ENCODE peak calls at places on chromosomes 11 and 22, in ten cellular contexts. One of them, this sample, is unnamed.

GRCh38 chr11:105713106-105713505 is 103.2 kb downstream of the GRIA4 start:
- DNase-seq in effector CD4-positive, alpha-beta T cell: no peak
- DNase-seq in HuH-7.5: no peak
- DNase-seq in T-helper 1 cell: no peak
- DNase-seq in activated T-cell treated with anti-CD3 and anti-CD28 coated beads, Interleukin-2, amount 50 U/mL, for 4 hours: no peak
- DNase-seq in HFFc6: no peak
- DNase-seq in H7: no peak
- DNase-seq in ecto neural progenitor cell: no peak
- DNase-seq in thoracic aorta: no peak
- DNase-seq in pons: no peak
- DNase-seq in this sample: no peak

GRCh38 chr11:62353841-62354240 is 16.6 kb downstream of the ASRGL1 start:
- DNase-seq in HuH-7.5: no peak
- DNase-seq in thoracic aorta: no peak
- DNase-seq in ecto neural progenitor cell: no peak
- DNase-seq in HFFc6: no peak
- DNase-seq in pons: no peak
- DNase-seq in T-helper 1 cell: no peak
- DNase-seq in activated T-cell treated with anti-CD3 and anti-CD28 coated beads, Interleukin-2, amount 50 U/mL, for 4 hours: no peak
- DNase-seq in H7: no peak
- DNase-seq in effector CD4-positive, alpha-beta T cell: no peak
- DNase-seq in this sample: no peak

GRCh38 chr22:43136255-43136654 is 6.9 kb downstream of the MCAT start:
- DNase-seq in thoracic aorta: no peak
- DNase-seq in effector CD4-positive, alpha-beta T cell: peak; percentile 35
- DNase-seq in activated T-cell treated with anti-CD3 and anti-CD28 coated beads, Interleukin-2, amount 50 U/mL, for 4 hours: peak; percentile 33
- DNase-seq in ecto neural progenitor cell: no peak
- DNase-seq in pons: no peak
- DNase-seq in HFFc6: no peak
- DNase-seq in HuH-7.5: peak; percentile 74
- DNase-seq in T-helper 1 cell: no peak
- DNase-seq in H7: peak; percentile 88
- DNase-seq in this sample: peak; percentile 88

GRCh38 chr11:70415642-70416395 is 17.5 kb downstream of the CTTN start:
- DNase-seq in T-helper 1 cell: no peak
- DNase-seq in pons: no peak
- DNase-seq in activated T-cell treated with anti-CD3 and anti-CD28 coated beads, Interleukin-2, amount 50 U/mL, for 4 hours: no peak
- DNase-seq in H7: no peak
- DNase-seq in HuH-7.5: no peak
- DNase-seq in HFFc6: peak; percentile 38
- DNase-seq in effector CD4-positive, alpha-beta T cell: no peak
- DNase-seq in ecto neural progenitor cell: no peak
- DNase-seq in thoracic aorta: no peak
- DNase-seq in this sample: no peak

GRCh38 chr22:24146791-24147353 is 34.4 kb upstream of the SUSD2 start:
- DNase-seq in ecto neural progenitor cell: no peak
- DNase-seq in HuH-7.5: no peak
- DNase-seq in effector CD4-positive, alpha-beta T cell: no peak
- DNase-seq in pons: no peak
- DNase-seq in T-helper 1 cell: no peak
- DNase-seq in thoracic aorta: no peak
- DNase-seq in HFFc6: peak; percentile 58
- DNase-seq in H7: no peak
- DNase-seq in activated T-cell treated with anti-CD3 and anti-CD28 coated beads, Interleukin-2, amount 50 U/mL, for 4 hours: no peak
- DNase-seq in this sample: no peak

GRCh38 chr11:116881153-116881552 is 43.7 kb upstream of the APOA1 start:
- DNase-seq in HuH-7.5: no peak
- DNase-seq in T-helper 1 cell: no peak
- DNase-seq in HFFc6: no peak
- DNase-seq in pons: peak; percentile 57
- DNase-seq in H7: no peak
- DNase-seq in thoracic aorta: no peak
- DNase-seq in effector CD4-positive, alpha-beta T cell: no peak
- DNase-seq in ecto neural progenitor cell: no peak
- DNase-seq in activated T-cell treated with anti-CD3 and anti-CD28 coated beads, Interleukin-2, amount 50 U/mL, for 4 hours: no peak
- DNase-seq in this sample: no peak

GRCh38 chr11:69638941-69639681 is 1.8 kb upstream of the CCND1 start:
- DNase-seq in ecto neural progenitor cell: peak; percentile 98
- DNase-seq in H7: peak; percentile 97
- DNase-seq in pons: peak; percentile 77
- DNase-seq in activated T-cell treated with anti-CD3 and anti-CD28 coated beads, Interleukin-2, amount 50 U/mL, for 4 hours: no peak
- DNase-seq in T-helper 1 cell: no peak
- DNase-seq in HuH-7.5: peak; percentile 100
- DNase-seq in HFFc6: peak; percentile 96
- DNase-seq in effector CD4-positive, alpha-beta T cell: no peak
- DNase-seq in thoracic aorta: peak; percentile 76
- DNase-seq in this sample: peak; percentile 53

GRCh38 chr22:31130873-31131272 is 8.1 kb downstream of the INPP5J start:
- DNase-seq in T-helper 1 cell: no peak
- DNase-seq in effector CD4-positive, alpha-beta T cell: no peak
- DNase-seq in HFFc6: no peak
- DNase-seq in HuH-7.5: peak; percentile 62
- DNase-seq in ecto neural progenitor cell: no peak
- DNase-seq in H7: peak; percentile 19
- DNase-seq in pons: no peak
- DNase-seq in activated T-cell treated with anti-CD3 and anti-CD28 coated beads, Interleukin-2, amount 50 U/mL, for 4 hours: no peak
- DNase-seq in thoracic aorta: no peak
- DNase-seq in this sample: no peak

GRCh38 chr11:28903716-28904115 is 795.5 kb downstream of the METTL15 start:
- DNase-seq in HFFc6: no peak
- DNase-seq in activated T-cell treated with anti-CD3 and anti-CD28 coated beads, Interleukin-2, amount 50 U/mL, for 4 hours: no peak
- DNase-seq in thoracic aorta: no peak
- DNase-seq in pons: no peak
- DNase-seq in T-helper 1 cell: no peak
- DNase-seq in H7: no peak
- DNase-seq in HuH-7.5: no peak
- DNase-seq in ecto neural progenitor cell: no peak
- DNase-seq in effector CD4-positive, alpha-beta T cell: no peak
- DNase-seq in this sample: no peak

GRCh38 chr22:49825436-49825835 is 2.2 kb downstream of the BRD1 start:
- DNase-seq in HuH-7.5: no peak
- DNase-seq in activated T-cell treated with anti-CD3 and anti-CD28 coated beads, Interleukin-2, amount 50 U/mL, for 4 hours: no peak
- DNase-seq in T-helper 1 cell: no peak
- DNase-seq in HFFc6: peak; percentile 18
- DNase-seq in thoracic aorta: no peak
- DNase-seq in H7: no peak
- DNase-seq in effector CD4-positive, alpha-beta T cell: no peak
- DNase-seq in ecto neural progenitor cell: no peak
- DNase-seq in pons: no peak
- DNase-seq in this sample: no peak

GRCh38 chr22:35470903-35471321 is 69.7 kb upstream of the RASD2 start:
- DNase-seq in HFFc6: no peak
- DNase-seq in H7: no peak
- DNase-seq in activated T-cell treated with anti-CD3 and anti-CD28 coated beads, Interleukin-2, amount 50 U/mL, for 4 hours: no peak
- DNase-seq in ecto neural progenitor cell: no peak
- DNase-seq in effector CD4-positive, alpha-beta T cell: no peak
- DNase-seq in HuH-7.5: no peak
- DNase-seq in pons: no peak
- DNase-seq in thoracic aorta: no peak
- DNase-seq in T-helper 1 cell: no peak
- DNase-seq in this sample: no peak

GRCh38 chr11:111846063-111846462 is 25.3 kb downstream of the ALG9 start:
- DNase-seq in T-helper 1 cell: no peak
- DNase-seq in HuH-7.5: no peak
- DNase-seq in H7: no peak
- DNase-seq in thoracic aorta: no peak
- DNase-seq in pons: no peak
- DNase-seq in HFFc6: peak; percentile 78
- DNase-seq in ecto neural progenitor cell: no peak
- DNase-seq in effector CD4-positive, alpha-beta T cell: no peak
- DNase-seq in activated T-cell treated with anti-CD3 and anti-CD28 coated beads, Interleukin-2, amount 50 U/mL, for 4 hours: no peak
- DNase-seq in this sample: no peak

GRCh38 chr22:32183625-32184024 is 21.2 kb downstream of the RFPL2 start:
- DNase-seq in H7: no peak
- DNase-seq in ecto neural progenitor cell: no peak
- DNase-seq in effector CD4-positive, alpha-beta T cell: no peak
- DNase-seq in HFFc6: no peak
- DNase-seq in pons: no peak
- DNase-seq in thoracic aorta: no peak
- DNase-seq in HuH-7.5: no peak
- DNase-seq in T-helper 1 cell: no peak
- DNase-seq in activated T-cell treated with anti-CD3 and anti-CD28 coated beads, Interleukin-2, amount 50 U/mL, for 4 hours: no peak
- DNase-seq in this sample: no peak

GRCh38 chr11:62103141-62103540 is 20.7 kb upstream of the INCENP start:
- DNase-seq in thoracic aorta: no peak
- DNase-seq in T-helper 1 cell: no peak
- DNase-seq in HFFc6: no peak
- DNase-seq in effector CD4-positive, alpha-beta T cell: no peak
- DNase-seq in H7: no peak
- DNase-seq in ecto neural progenitor cell: no peak
- DNase-seq in HuH-7.5: no peak
- DNase-seq in activated T-cell treated with anti-CD3 and anti-CD28 coated beads, Interleukin-2, amount 50 U/mL, for 4 hours: no peak
- DNase-seq in pons: no peak
- DNase-seq in this sample: no peak

GRCh38 chr11:124541204-124541603 is 2.2 kb downstream of the OR8B12 start:
- DNase-seq in activated T-cell treated with anti-CD3 and anti-CD28 coated beads, Interleukin-2, amount 50 U/mL, for 4 hours: no peak
- DNase-seq in effector CD4-positive, alpha-beta T cell: no peak
- DNase-seq in pons: no peak
- DNase-seq in ecto neural progenitor cell: no peak
- DNase-seq in HFFc6: no peak
- DNase-seq in thoracic aorta: no peak
- DNase-seq in HuH-7.5: no peak
- DNase-seq in T-helper 1 cell: no peak
- DNase-seq in H7: no peak
- DNase-seq in this sample: no peak

GRCh38 chr11:70230840-70231710 is 28.0 kb downstream of the FADD start:
- DNase-seq in HFFc6: no peak
- DNase-seq in pons: no peak
- DNase-seq in activated T-cell treated with anti-CD3 and anti-CD28 coated beads, Interleukin-2, amount 50 U/mL, for 4 hours: no peak
- DNase-seq in ecto neural progenitor cell: no peak
- DNase-seq in HuH-7.5: no peak
- DNase-seq in H7: no peak
- DNase-seq in effector CD4-positive, alpha-beta T cell: no peak
- DNase-seq in T-helper 1 cell: no peak
- DNase-seq in thoracic aorta: no peak
- DNase-seq in this sample: no peak

GRCh38 chr11:47724041-47724729 is 9.0 kb upstream of the AGBL2 start:
- DNase-seq in T-helper 1 cell: no peak
- DNase-seq in activated T-cell treated with anti-CD3 and anti-CD28 coated beads, Interleukin-2, amount 50 U/mL, for 4 hours: no peak
- DNase-seq in H7: no peak
- DNase-seq in pons: no peak
- DNase-seq in effector CD4-positive, alpha-beta T cell: no peak
- DNase-seq in ecto neural progenitor cell: no peak
- DNase-seq in thoracic aorta: peak; percentile 15
- DNase-seq in HuH-7.5: peak; percentile 49
- DNase-seq in HFFc6: no peak
- DNase-seq in this sample: no peak

GRCh38 chr11:126282361-126282741 is 542 bp upstream of the TIRAP start:
- DNase-seq in activated T-cell treated with anti-CD3 and anti-CD28 coated beads, Interleukin-2, amount 50 U/mL, for 4 hours: peak; percentile 35
- DNase-seq in HFFc6: peak; percentile 11
- DNase-seq in T-helper 1 cell: no peak
- DNase-seq in effector CD4-positive, alpha-beta T cell: peak; percentile 26
- DNase-seq in thoracic aorta: no peak
- DNase-seq in H7: peak; percentile 82
- DNase-seq in pons: peak; percentile 44
- DNase-seq in HuH-7.5: peak; percentile 39
- DNase-seq in ecto neural progenitor cell: peak; percentile 58
- DNase-seq in this sample: peak; percentile 49

GRCh38 chr22:45159652-45160462 is 3.9 kb upstream of the NUP50 start:
- DNase-seq in effector CD4-positive, alpha-beta T cell: no peak
- DNase-seq in HFFc6: no peak
- DNase-seq in H7: peak; percentile 14
- DNase-seq in thoracic aorta: no peak
- DNase-seq in T-helper 1 cell: no peak
- DNase-seq in activated T-cell treated with anti-CD3 and anti-CD28 coated beads, Interleukin-2, amount 50 U/mL, for 4 hours: no peak
- DNase-seq in ecto neural progenitor cell: no peak
- DNase-seq in pons: no peak
- DNase-seq in HuH-7.5: no peak
- DNase-seq in this sample: no peak

GRCh38 chr11:102139081-102139498 is 28.8 kb downstream of the YAP1 start:
- DNase-seq in H7: no peak
- DNase-seq in effector CD4-positive, alpha-beta T cell: no peak
- DNase-seq in activated T-cell treated with anti-CD3 and anti-CD28 coated beads, Interleukin-2, amount 50 U/mL, for 4 hours: no peak
- DNase-seq in T-helper 1 cell: no peak
- DNase-seq in pons: no peak
- DNase-seq in thoracic aorta: peak; percentile 9
- DNase-seq in HFFc6: peak; percentile 81
- DNase-seq in HuH-7.5: no peak
- DNase-seq in ecto neural progenitor cell: no peak
- DNase-seq in this sample: no peak

GRCh38 chr22:49993649-49994360 is 18.8 kb downstream of the IL17REL start:
- DNase-seq in ecto neural progenitor cell: no peak
- DNase-seq in thoracic aorta: no peak
- DNase-seq in T-helper 1 cell: no peak
- DNase-seq in effector CD4-positive, alpha-beta T cell: no peak
- DNase-seq in H7: no peak
- DNase-seq in pons: no peak
- DNase-seq in activated T-cell treated with anti-CD3 and anti-CD28 coated beads, Interleukin-2, amount 50 U/mL, for 4 hours: no peak
- DNase-seq in HuH-7.5: no peak
- DNase-seq in HFFc6: no peak
- DNase-seq in this sample: no peak

GRCh38 chr22:45923212-45923611 is 53.8 kb downstream of the WNT7B start:
- DNase-seq in ecto neural progenitor cell: no peak
- DNase-seq in activated T-cell treated with anti-CD3 and anti-CD28 coated beads, Interleukin-2, amount 50 U/mL, for 4 hours: no peak
- DNase-seq in HFFc6: no peak
- DNase-seq in H7: no peak
- DNase-seq in pons: no peak
- DNase-seq in T-helper 1 cell: no peak
- DNase-seq in effector CD4-positive, alpha-beta T cell: no peak
- DNase-seq in thoracic aorta: no peak
- DNase-seq in HuH-7.5: no peak
- DNase-seq in this sample: no peak

GRCh38 chr22:38935023-38935422 is 22.4 kb upstream of the APOBEC3A start:
- DNase-seq in T-helper 1 cell: no peak
- DNase-seq in thoracic aorta: no peak
- DNase-seq in HFFc6: no peak
- DNase-seq in activated T-cell treated with anti-CD3 and anti-CD28 coated beads, Interleukin-2, amount 50 U/mL, for 4 hours: no peak
- DNase-seq in HuH-7.5: no peak
- DNase-seq in ecto neural progenitor cell: no peak
- DNase-seq in effector CD4-positive, alpha-beta T cell: no peak
- DNase-seq in pons: no peak
- DNase-seq in H7: no peak
- DNase-seq in this sample: no peak

GRCh38 chr11:2927851-2928604 is 1.2 kb downstream of the PHLDA2 start:
- DNase-seq in HuH-7.5: peak; percentile 69
- DNase-seq in thoracic aorta: no peak
- DNase-seq in effector CD4-positive, alpha-beta T cell: no peak
- DNase-seq in HFFc6: peak; percentile 19
- DNase-seq in ecto neural progenitor cell: no peak
- DNase-seq in H7: peak; percentile 82
- DNase-seq in activated T-cell treated with anti-CD3 and anti-CD28 coated beads, Interleukin-2, amount 50 U/mL, for 4 hours: no peak
- DNase-seq in T-helper 1 cell: no peak
- DNase-seq in pons: no peak
- DNase-seq in this sample: no peak

This sample was measured in germinal center.